ENCODE peak calls at places on chromosomes 4 and X, in five cellular contexts. One of them, this sample, is unnamed.

GRCh38 chr4:89753601-89754066 is 83.3 kb downstream of the SNCA start:
- DNase-seq in Right ventricle myocardium superior: no peak
- DNase-seq in HEK293T: peak
- DNase-seq in activated naive CD8-positive, alpha-beta T cell treated with anti-CD3 and anti-CD28 coated beads, Interleukin-2, amount 50 U/mL, for 16 hours: no peak
- DNase-seq in DMS 273 treated with DMSO at 0.1 percent for 48 hours: no peak
- DNase-seq in this sample: no peak

GRCh38 chr4:89482248-89482647 is 174.6 kb upstream of the GPRIN3 start:
- DNase-seq in HEK293T: peak
- DNase-seq in activated naive CD8-positive, alpha-beta T cell treated with anti-CD3 and anti-CD28 coated beads, Interleukin-2, amount 50 U/mL, for 16 hours: no peak
- DNase-seq in Right ventricle myocardium superior: no peak
- DNase-seq in DMS 273 treated with DMSO at 0.1 percent for 48 hours: no peak
- DNase-seq in this sample: no peak

GRCh38 chrX:111402378-111402777 is 9.6 kb downstream of the DCX start:
- DNase-seq in activated naive CD8-positive, alpha-beta T cell treated with anti-CD3 and anti-CD28 coated beads, Interleukin-2, amount 50 U/mL, for 16 hours: no peak
- DNase-seq in Right ventricle myocardium superior: no peak
- DNase-seq in DMS 273 treated with DMSO at 0.1 percent for 48 hours: no peak
- DNase-seq in HEK293T: no peak
- DNase-seq in this sample: no peak

GRCh38 chr4:144575181-144575580 is 70.8 kb upstream of the HHIP start:
- DNase-seq in DMS 273 treated with DMSO at 0.1 percent for 48 hours: no peak
- DNase-seq in activated naive CD8-positive, alpha-beta T cell treated with anti-CD3 and anti-CD28 coated beads, Interleukin-2, amount 50 U/mL, for 16 hours: no peak
- DNase-seq in Right ventricle myocardium superior: no peak
- DNase-seq in HEK293T: peak
- DNase-seq in this sample: no peak

GRCh38 chrX:11059923-11060322 is 51.2 kb upstream of the HCCS start:
- DNase-seq in Right ventricle myocardium superior: no peak
- DNase-seq in activated naive CD8-positive, alpha-beta T cell treated with anti-CD3 and anti-CD28 coated beads, Interleukin-2, amount 50 U/mL, for 16 hours: no peak
- DNase-seq in DMS 273 treated with DMSO at 0.1 percent for 48 hours: no peak
- DNase-seq in HEK293T: no peak
- DNase-seq in this sample: no peak

GRCh38 chr4:75249739-75250138 is 264.5 kb downstream of the RCHY1 start:
- DNase-seq in activated naive CD8-positive, alpha-beta T cell treated with anti-CD3 and anti-CD28 coated beads, Interleukin-2, amount 50 U/mL, for 16 hours: no peak
- DNase-seq in HEK293T: no peak
- DNase-seq in Right ventricle myocardium superior: no peak
- DNase-seq in DMS 273 treated with DMSO at 0.1 percent for 48 hours: no peak
- DNase-seq in this sample: no peak

GRCh38 chr4:95516528-95517011 is 32.2 kb downstream of the UNC5C start:
- DNase-seq in Right ventricle myocardium superior: no peak
- DNase-seq in DMS 273 treated with DMSO at 0.1 percent for 48 hours: peak
- DNase-seq in activated naive CD8-positive, alpha-beta T cell treated with anti-CD3 and anti-CD28 coated beads, Interleukin-2, amount 50 U/mL, for 16 hours: no peak
- DNase-seq in HEK293T: no peak
- DNase-seq in this sample: no peak

GRCh38 chr4:6887591-6888371 is 21.8 kb upstream of the TBC1D14 start:
- DNase-seq in activated naive CD8-positive, alpha-beta T cell treated with anti-CD3 and anti-CD28 coated beads, Interleukin-2, amount 50 U/mL, for 16 hours: no peak
- DNase-seq in Right ventricle myocardium superior: peak
- DNase-seq in HEK293T: no peak
- DNase-seq in DMS 273 treated with DMSO at 0.1 percent for 48 hours: no peak
- DNase-seq in this sample: no peak

GRCh38 chrX:154758696-154759095 is 4.0 kb upstream of the DKC1 start:
- DNase-seq in DMS 273 treated with DMSO at 0.1 percent for 48 hours: no peak
- DNase-seq in Right ventricle myocardium superior: no peak
- DNase-seq in activated naive CD8-positive, alpha-beta T cell treated with anti-CD3 and anti-CD28 coated beads, Interleukin-2, amount 50 U/mL, for 16 hours: no peak
- DNase-seq in HEK293T: no peak
- DNase-seq in this sample: no peak

GRCh38 chr4:156534205-156534604 is 437.4 kb downstream of the PDGFC start:
- DNase-seq in DMS 273 treated with DMSO at 0.1 percent for 48 hours: no peak
- DNase-seq in Right ventricle myocardium superior: no peak
- DNase-seq in activated naive CD8-positive, alpha-beta T cell treated with anti-CD3 and anti-CD28 coated beads, Interleukin-2, amount 50 U/mL, for 16 hours: no peak
- DNase-seq in HEK293T: no peak
- DNase-seq in this sample: no peak

GRCh38 chr4:30769093-30769492 is 48.9 kb downstream of the PCDH7 start:
- DNase-seq in Right ventricle myocardium superior: no peak
- DNase-seq in activated naive CD8-positive, alpha-beta T cell treated with anti-CD3 and anti-CD28 coated beads, Interleukin-2, amount 50 U/mL, for 16 hours: no peak
- DNase-seq in HEK293T: no peak
- DNase-seq in DMS 273 treated with DMSO at 0.1 percent for 48 hours: no peak
- DNase-seq in this sample: no peak

GRCh38 chr4:8164194-8164565 is 5.6 kb upstream of the ABLIM2 start:
- DNase-seq in HEK293T: no peak
- DNase-seq in DMS 273 treated with DMSO at 0.1 percent for 48 hours: no peak
- DNase-seq in activated naive CD8-positive, alpha-beta T cell treated with anti-CD3 and anti-CD28 coated beads, Interleukin-2, amount 50 U/mL, for 16 hours: no peak
- DNase-seq in Right ventricle myocardium superior: no peak
- DNase-seq in this sample: no peak

GRCh38 chrX:154058207-154058997 is 38.7 kb upstream of the IRAK1 start:
- DNase-seq in HEK293T: no peak
- DNase-seq in activated naive CD8-positive, alpha-beta T cell treated with anti-CD3 and anti-CD28 coated beads, Interleukin-2, amount 50 U/mL, for 16 hours: no peak
- DNase-seq in DMS 273 treated with DMSO at 0.1 percent for 48 hours: no peak
- DNase-seq in Right ventricle myocardium superior: no peak
- DNase-seq in this sample: no peak

GRCh38 chr4:175833574-175834350 is 21.7 kb upstream of the GPM6A start:
- DNase-seq in Right ventricle myocardium superior: no peak
- DNase-seq in HEK293T: no peak
- DNase-seq in activated naive CD8-positive, alpha-beta T cell treated with anti-CD3 and anti-CD28 coated beads, Interleukin-2, amount 50 U/mL, for 16 hours: no peak
- DNase-seq in DMS 273 treated with DMSO at 0.1 percent for 48 hours: no peak
- DNase-seq in this sample: no peak

GRCh38 chrX:41705680-41706374 is 17.1 kb downstream of the GPR34 start:
- DNase-seq in activated naive CD8-positive, alpha-beta T cell treated with anti-CD3 and anti-CD28 coated beads, Interleukin-2, amount 50 U/mL, for 16 hours: no peak
- DNase-seq in DMS 273 treated with DMSO at 0.1 percent for 48 hours: no peak
- DNase-seq in Right ventricle myocardium superior: no peak
- DNase-seq in HEK293T: no peak
- DNase-seq in this sample: no peak

GRCh38 chr4:19982556-19982955 is 269.1 kb upstream of the SLIT2 start:
- DNase-seq in Right ventricle myocardium superior: no peak
- DNase-seq in activated naive CD8-positive, alpha-beta T cell treated with anti-CD3 and anti-CD28 coated beads, Interleukin-2, amount 50 U/mL, for 16 hours: no peak
- DNase-seq in DMS 273 treated with DMSO at 0.1 percent for 48 hours: no peak
- DNase-seq in HEK293T: no peak
- DNase-seq in this sample: no peak

GRCh38 chr4:23369331-23369730 is 520.5 kb downstream of the PPARGC1A start:
- DNase-seq in activated naive CD8-positive, alpha-beta T cell treated with anti-CD3 and anti-CD28 coated beads, Interleukin-2, amount 50 U/mL, for 16 hours: no peak
- DNase-seq in HEK293T: no peak
- DNase-seq in DMS 273 treated with DMSO at 0.1 percent for 48 hours: no peak
- DNase-seq in Right ventricle myocardium superior: no peak
- DNase-seq in this sample: no peak

GRCh38 chr4:1609901-1610790 is 74.0 kb downstream of the FAM53A start:
- DNase-seq in activated naive CD8-positive, alpha-beta T cell treated with anti-CD3 and anti-CD28 coated beads, Interleukin-2, amount 50 U/mL, for 16 hours: no peak
- DNase-seq in DMS 273 treated with DMSO at 0.1 percent for 48 hours: no peak
- DNase-seq in HEK293T: no peak
- DNase-seq in Right ventricle myocardium superior: peak
- DNase-seq in this sample: no peak

GRCh38 chr4:33685939-33686338 is 2558.4 kb downstream of the ARAP2 start:
- DNase-seq in DMS 273 treated with DMSO at 0.1 percent for 48 hours: no peak
- DNase-seq in HEK293T: no peak
- DNase-seq in Right ventricle myocardium superior: no peak
- DNase-seq in activated naive CD8-positive, alpha-beta T cell treated with anti-CD3 and anti-CD28 coated beads, Interleukin-2, amount 50 U/mL, for 16 hours: no peak
- DNase-seq in this sample: no peak

GRCh38 chrX:72100824-72101351 is 30.8 kb downstream of the RTL5 start:
- DNase-seq in Right ventricle myocardium superior: no peak
- DNase-seq in HEK293T: no peak
- DNase-seq in activated naive CD8-positive, alpha-beta T cell treated with anti-CD3 and anti-CD28 coated beads, Interleukin-2, amount 50 U/mL, for 16 hours: peak
- DNase-seq in DMS 273 treated with DMSO at 0.1 percent for 48 hours: no peak
- DNase-seq in this sample: peak

GRCh38 chr4:155271557-155271956 is 63.1 kb downstream of the NPY2R start:
- DNase-seq in Right ventricle myocardium superior: no peak
- DNase-seq in HEK293T: no peak
- DNase-seq in DMS 273 treated with DMSO at 0.1 percent for 48 hours: no peak
- DNase-seq in activated naive CD8-positive, alpha-beta T cell treated with anti-CD3 and anti-CD28 coated beads, Interleukin-2, amount 50 U/mL, for 16 hours: no peak
- DNase-seq in this sample: no peak

GRCh38 chrX:22059800-22060199 is 27.7 kb downstream of the PHEX start:
- DNase-seq in activated naive CD8-positive, alpha-beta T cell treated with anti-CD3 and anti-CD28 coated beads, Interleukin-2, amount 50 U/mL, for 16 hours: no peak
- DNase-seq in HEK293T: no peak
- DNase-seq in DMS 273 treated with DMSO at 0.1 percent for 48 hours: no peak
- DNase-seq in Right ventricle myocardium superior: no peak
- DNase-seq in this sample: no peak

GRCh38 chrX:18574591-18574990 is 97.3 kb downstream of the RS1 start:
- DNase-seq in DMS 273 treated with DMSO at 0.1 percent for 48 hours: peak
- DNase-seq in activated naive CD8-positive, alpha-beta T cell treated with anti-CD3 and anti-CD28 coated beads, Interleukin-2, amount 50 U/mL, for 16 hours: no peak
- DNase-seq in HEK293T: no peak
- DNase-seq in Right ventricle myocardium superior: peak
- DNase-seq in this sample: no peak

GRCh38 chr4:72397314-72397713 is 171.7 kb downstream of the ADAMTS3 start:
- DNase-seq in Right ventricle myocardium superior: no peak
- DNase-seq in HEK293T: no peak
- DNase-seq in DMS 273 treated with DMSO at 0.1 percent for 48 hours: no peak
- DNase-seq in activated naive CD8-positive, alpha-beta T cell treated with anti-CD3 and anti-CD28 coated beads, Interleukin-2, amount 50 U/mL, for 16 hours: no peak
- DNase-seq in this sample: no peak

GRCh38 chr4:23924556-23924955 is 34.7 kb upstream of the PPARGC1A start:
- DNase-seq in activated naive CD8-positive, alpha-beta T cell treated with anti-CD3 and anti-CD28 coated beads, Interleukin-2, amount 50 U/mL, for 16 hours: no peak
- DNase-seq in HEK293T: no peak
- DNase-seq in DMS 273 treated with DMSO at 0.1 percent for 48 hours: no peak
- DNase-seq in Right ventricle myocardium superior: no peak
- DNase-seq in this sample: no peak

GRCh38 chrX:71216446-71216845 is 6.6 kb upstream of the GJB1 start:
- DNase-seq in Right ventricle myocardium superior: no peak
- DNase-seq in HEK293T: no peak
- DNase-seq in activated naive CD8-positive, alpha-beta T cell treated with anti-CD3 and anti-CD28 coated beads, Interleukin-2, amount 50 U/mL, for 16 hours: no peak
- DNase-seq in DMS 273 treated with DMSO at 0.1 percent for 48 hours: no peak
- DNase-seq in this sample: no peak

GRCh38 chr4:81260443-81261102 is 45.6 kb upstream of the PRKG2 start:
- DNase-seq in DMS 273 treated with DMSO at 0.1 percent for 48 hours: no peak
- DNase-seq in HEK293T: peak
- DNase-seq in Right ventricle myocardium superior: no peak
- DNase-seq in activated naive CD8-positive, alpha-beta T cell treated with anti-CD3 and anti-CD28 coated beads, Interleukin-2, amount 50 U/mL, for 16 hours: no peak
- DNase-seq in this sample: no peak

GRCh38 chr4:170675568-170676262 is 586.0 kb upstream of the AADAT start:
- DNase-seq in HEK293T: no peak
- DNase-seq in Right ventricle myocardium superior: no peak
- DNase-seq in activated naive CD8-positive, alpha-beta T cell treated with anti-CD3 and anti-CD28 coated beads, Interleukin-2, amount 50 U/mL, for 16 hours: no peak
- DNase-seq in DMS 273 treated with DMSO at 0.1 percent for 48 hours: no peak
- DNase-seq in this sample: no peak

GRCh38 chr4:1010522-1011021 is 854 bp upstream of the FGFRL1 start:
- DNase-seq in activated naive CD8-positive, alpha-beta T cell treated with anti-CD3 and anti-CD28 coated beads, Interleukin-2, amount 50 U/mL, for 16 hours: peak
- DNase-seq in Right ventricle myocardium superior: peak
- DNase-seq in HEK293T: no peak
- DNase-seq in DMS 273 treated with DMSO at 0.1 percent for 48 hours: no peak
- DNase-seq in this sample: peak

GRCh38 chr4:188423039-188423438 is 283.8 kb downstream of the TRIML1 start:
- DNase-seq in activated naive CD8-positive, alpha-beta T cell treated with anti-CD3 and anti-CD28 coated beads, Interleukin-2, amount 50 U/mL, for 16 hours: no peak
- DNase-seq in HEK293T: no peak
- DNase-seq in Right ventricle myocardium superior: no peak
- DNase-seq in DMS 273 treated with DMSO at 0.1 percent for 48 hours: no peak
- DNase-seq in this sample: no peak

GRCh38 chrX:15358533-15358932 is 23.2 kb upstream of the PIGA start:
- DNase-seq in HEK293T: no peak
- DNase-seq in DMS 273 treated with DMSO at 0.1 percent for 48 hours: no peak
- DNase-seq in Right ventricle myocardium superior: no peak
- DNase-seq in activated naive CD8-positive, alpha-beta T cell treated with anti-CD3 and anti-CD28 coated beads, Interleukin-2, amount 50 U/mL, for 16 hours: no peak
- DNase-seq in this sample: no peak

This sample was measured in central memory CD8-positive, alpha-beta T cell.